ENCODE peak calls at places on chromosomes 12 and 14, in four cellular contexts. T, M, G and K are unnamed samples.

GRCh38 chr12:88844426-88844825 is 264.2 kb upstream of the KITLG start:
- DNase-seq in T (no peak), M (no peak), G (no peak), K (no peak)

GRCh38 chr14:73323889-73324535 is 86.7 kb downstream of the PAPLN start:
- DNase-seq in T (no peak), M (no peak), G (no peak), K (no peak)

GRCh38 chr14:24437020-24437735 is 5.4 kb downstream of the SDR39U1 start:
- DNase-seq in M (no peak), G (no peak), T (no peak), K (no peak)

GRCh38 chr14:106276326-106277267 is 750.2 kb downstream of the TMEM121 start:
- DNase-seq in T (no peak), G (no peak), M (no peak), K (no peak)

GRCh38 chr14:26934151-26934550 is 336.3 kb upstream of the NOVA1 start:
- DNase-seq in T (no peak), M (no peak), G (no peak), K (no peak)

GRCh38 chr14:37246427-37246829 is 48.7 kb downstream of the MIPOL1 start:
- DNase-seq in M (peak), G (no peak), T (peak), K (peak)

GRCh38 chr12:39824505-39825198 is 205.0 kb upstream of the ABCD2 start:
- DNase-seq in M (peak), T (peak), G (no peak), K (peak)

GRCh38 chr12:57793920-57794319 is 11.3 kb downstream of the TSFM start:
- DNase-seq in T (peak), G (no peak), M (peak), K (peak)

GRCh38 chr12:3342051-3342450 is 149.0 kb upstream of the PRMT8 start:
- DNase-seq in T (peak), G (no peak), M (peak), K (peak)

GRCh38 chr12:64010069-64010686 is 165.7 kb downstream of the SRGAP1 start:
- DNase-seq in M (no peak), T (peak), G (no peak), K (peak)

GRCh38 chr12:92503029-92503931 is 199.5 kb upstream of the PLEKHG7 start:
- DNase-seq in T (no peak), M (no peak), G (no peak), K (no peak)

GRCh38 chr14:72443991-72444431 is 449.9 kb downstream of the DPF3 start:
- DNase-seq in T (no peak), G (no peak), M (no peak), K (no peak)

GRCh38 chr12:82359115-82359478 is 768 bp downstream of the METTL25 start:
- DNase-seq in T (no peak), G (peak), M (peak), K (peak)

GRCh38 chr12:52585951-52586350 is 12.3 kb upstream of the KRT74 start:
- DNase-seq in M (no peak), T (no peak), G (no peak), K (no peak)

GRCh38 chr14:78135450-78135891 is 34.7 kb upstream of the NRXN3 start:
- DNase-seq in M (peak), G (no peak), T (no peak), K (peak)

GRCh38 chr14:52241102-52241793 is 26.2 kb upstream of the PTGDR start:
- DNase-seq in G (no peak), T (peak), M (peak), K (peak)

GRCh38 chr14:55609681-55610080 is 29.7 kb downstream of the KTN1 start:
- DNase-seq in M (no peak), T (peak), G (no peak), K (no peak)

GRCh38 chr12:53123578-53124351 is 20.5 kb downstream of the SOAT2 start:
- DNase-seq in G (no peak), M (peak), T (peak), K (peak)

GRCh38 chr12:92444763-92445162 is 258.0 kb upstream of the PLEKHG7 start:
- DNase-seq in G (no peak), M (no peak), T (no peak), K (no peak)

GRCh38 chr14:72544615-72545387 is 349.1 kb downstream of the DPF3 start:
- DNase-seq in G (no peak), M (no peak), T (no peak), K (no peak)

GRCh38 chr12:26848156-26848825 is 15.3 kb upstream of the ITPR2 start:
- DNase-seq in M (peak), G (no peak), T (peak), K (peak)

GRCh38 chr14:21494902-21495762 is 16.0 kb downstream of the METTL3 start:
- DNase-seq in M (no peak), T (peak), G (no peak), K (no peak)

GRCh38 chr12:16120027-16120426 is 157.5 kb downstream of the SLC15A5 start:
- DNase-seq in M (peak), T (no peak), G (no peak), K (peak)

GRCh38 chr14:89418452-89418851 is 1.4 kb upstream of the FOXN3 start:
- DNase-seq in T (no peak), M (no peak), G (no peak), K (no peak)

GRCh38 chr14:20343855-20344205 is 395 bp downstream of the PARP2 start:
- DNase-seq in G (no peak), M (peak), T (peak), K (peak)

GRCh38 chr14:35366048-35366428 is 38.5 kb downstream of the NFKBIA start:
- DNase-seq in M (no peak), T (peak), G (no peak), K (peak)

GRCh38 chr14:49586673-49587460 is 687 bp upstream of the RPS29 start:
- DNase-seq in G (no peak), M (peak), T (peak), K (peak)

GRCh38 chr12:4312251-4312650 is 8.8 kb upstream of the TIGAR start:
- DNase-seq in M (no peak), G (no peak), T (no peak), K (no peak)

GRCh38 chr12:48970702-48971334 is 717 bp downstream of the WNT10B start:
- DNase-seq in M (no peak), G (no peak), T (no peak), K (no peak)
- H3K4me3 ChIP-seq in M (peak), G (peak), T (no peak), K (no peak)

GRCh38 chr14:90599339-90599738 is 202.5 kb downstream of the CALM1 start:
- DNase-seq in G (no peak), T (no peak), M (no peak), K (no peak)

GRCh38 chr14:90600619-90601018 is 203.8 kb downstream of the CALM1 start:
- DNase-seq in T (no peak), G (no peak), M (no peak), K (no peak)

GRCh38 chr14:90601521-90601920 is 204.7 kb downstream of the CALM1 start:
- DNase-seq in M (no peak), T (no peak), G (no peak), K (no peak)

GRCh38 chr14:90597961-90598360 is 201.1 kb downstream of the CALM1 start:
- DNase-seq in T (no peak), M (no peak), G (no peak), K (no peak)

GRCh38 chr14:90599748-90600507 is 203.1 kb downstream of the CALM1 start:
- DNase-seq in M (peak), G (no peak), T (peak), K (peak)
- TF ChIP-seq CTCF in M (peak), G (no peak), T (peak), K (peak)

GRCh38 chr14:61471297-61471980 is 150.1 kb downstream of the PRKCH start:
- DNase-seq in G (no peak), T (no peak), M (no peak), K (no peak)
- H3K4me3 ChIP-seq in G (peak), T (peak), M (peak), K (no peak)

DNA sequence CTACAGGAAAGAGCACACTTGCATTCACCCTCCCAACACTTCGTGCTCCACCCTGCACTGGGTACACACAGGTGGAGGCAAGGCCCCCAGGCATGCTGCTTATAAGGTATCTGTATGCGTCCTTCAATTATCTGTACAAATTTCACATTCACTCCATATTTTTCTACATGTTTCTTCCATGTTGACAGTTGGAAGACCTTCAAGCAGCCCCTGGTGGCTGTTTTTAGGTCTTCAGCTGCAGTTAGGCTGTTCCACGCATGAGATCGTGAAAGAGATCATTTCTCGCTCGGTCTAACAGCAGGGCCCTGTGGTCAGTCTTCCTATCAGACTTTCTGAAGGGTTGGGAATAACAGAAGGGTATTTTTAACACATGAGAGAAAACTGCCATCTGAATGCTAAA is 47.1 kb downstream of the PLXNC1 start:
- DNase-seq in T (no peak), G (no peak), M (no peak), K (no peak)
- TF ChIP-seq CTCF in T (no peak), G (no peak), M (no peak), K (no peak)

GRCh38 chr12:48903982-48904411 is 21.3 kb downstream of the FKBP11 start:
- DNase-seq in M (peak), T (peak), G (peak), K (peak)
- H3K4me3 ChIP-seq in M (peak), T (peak), G (peak), K (peak)

GRCh38 chr12:103313894-103314293 is 181.9 kb downstream of the C12orf42 start:
- DNase-seq in M (peak), T (no peak), G (no peak), K (no peak)
- TF ChIP-seq CTCF in M (no peak), T (no peak), G (no peak), K (no peak)

GRCh38 chr14:101784631-101785030 is 23.1 kb downstream of the PPP2R5C start:
- DNase-seq in G (no peak), M (no peak), T (no peak), K (no peak)

GRCh38 chr14:101783260-101784016 is 21.9 kb downstream of the PPP2R5C start:
- DNase-seq in T (no peak), G (no peak), M (no peak), K (no peak)

GRCh38 chr14:101780390-101780789 is 18.9 kb downstream of the PPP2R5C start:
- DNase-seq in G (no peak), T (no peak), M (no peak), K (no peak)

GRCh38 chr14:101781240-101782061 is 19.9 kb downstream of the PPP2R5C start:
- DNase-seq in M (peak), G (no peak), T (no peak), K (no peak)

GRCh38 chr14:101780887-101781239 is 19.4 kb downstream of the PPP2R5C start:
- DNase-seq in T (no peak), G (no peak), M (peak), K (no peak)
- H3K4me3 ChIP-seq in T (no peak), G (peak), M (peak), K (no peak)

GRCh38 chr12:112468041-112468440 is 49.3 kb downstream of the PTPN11 start:
- DNase-seq in G (no peak), T (no peak), M (no peak), K (no peak)

GRCh38 chr12:112473056-112473455 is 54.3 kb downstream of the PTPN11 start:
- DNase-seq in M (peak), T (no peak), G (no peak), K (peak)
- TF ChIP-seq CTCF in M (no peak), T (no peak), G (no peak), K (peak)

DNA sequence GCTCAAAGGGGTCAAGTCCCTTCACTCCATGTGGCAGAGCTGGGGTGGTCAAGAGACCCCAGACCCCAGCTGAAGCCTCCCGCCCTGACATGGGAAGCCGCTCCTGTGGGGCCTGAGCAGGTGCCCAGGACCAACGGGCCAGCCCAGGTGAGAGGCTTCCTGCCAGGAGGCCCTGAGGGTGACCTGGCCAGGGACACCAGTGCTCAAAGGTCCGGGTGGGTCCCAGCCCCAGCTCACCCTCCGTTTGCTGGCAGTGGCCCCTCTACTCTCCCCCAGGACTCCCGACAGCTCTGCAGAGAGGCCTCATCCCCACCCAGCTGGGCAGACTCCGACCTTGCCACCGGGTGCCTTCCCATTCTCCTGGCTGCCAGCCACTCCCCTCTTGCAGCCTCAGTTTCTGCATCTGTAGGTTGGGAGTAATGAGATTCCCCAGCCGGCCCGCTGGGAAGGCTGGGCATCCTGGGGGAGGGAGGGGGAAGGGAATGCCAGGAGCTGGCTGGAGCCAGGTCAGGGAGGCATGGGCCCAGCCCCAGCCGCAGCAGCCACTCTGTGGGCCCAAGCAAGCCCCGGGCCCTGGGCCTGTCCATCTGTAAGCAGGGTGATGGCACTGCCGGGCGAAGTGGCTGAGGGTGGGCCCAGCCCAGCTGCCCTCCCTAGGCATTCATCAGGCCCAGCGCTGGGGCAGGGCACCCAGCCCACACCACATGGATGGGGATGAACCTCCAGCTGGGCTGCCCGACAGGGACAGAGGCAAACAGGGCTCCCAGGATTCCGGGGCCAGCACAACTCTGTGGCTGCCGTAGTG is 10.3 kb upstream of the INF2 start:
- DNase-seq in T (no peak), G (peak), M (no peak), K (no peak)
- H3K4me3 ChIP-seq in T (no peak), G (no peak), M (no peak), K (no peak)

DNA sequence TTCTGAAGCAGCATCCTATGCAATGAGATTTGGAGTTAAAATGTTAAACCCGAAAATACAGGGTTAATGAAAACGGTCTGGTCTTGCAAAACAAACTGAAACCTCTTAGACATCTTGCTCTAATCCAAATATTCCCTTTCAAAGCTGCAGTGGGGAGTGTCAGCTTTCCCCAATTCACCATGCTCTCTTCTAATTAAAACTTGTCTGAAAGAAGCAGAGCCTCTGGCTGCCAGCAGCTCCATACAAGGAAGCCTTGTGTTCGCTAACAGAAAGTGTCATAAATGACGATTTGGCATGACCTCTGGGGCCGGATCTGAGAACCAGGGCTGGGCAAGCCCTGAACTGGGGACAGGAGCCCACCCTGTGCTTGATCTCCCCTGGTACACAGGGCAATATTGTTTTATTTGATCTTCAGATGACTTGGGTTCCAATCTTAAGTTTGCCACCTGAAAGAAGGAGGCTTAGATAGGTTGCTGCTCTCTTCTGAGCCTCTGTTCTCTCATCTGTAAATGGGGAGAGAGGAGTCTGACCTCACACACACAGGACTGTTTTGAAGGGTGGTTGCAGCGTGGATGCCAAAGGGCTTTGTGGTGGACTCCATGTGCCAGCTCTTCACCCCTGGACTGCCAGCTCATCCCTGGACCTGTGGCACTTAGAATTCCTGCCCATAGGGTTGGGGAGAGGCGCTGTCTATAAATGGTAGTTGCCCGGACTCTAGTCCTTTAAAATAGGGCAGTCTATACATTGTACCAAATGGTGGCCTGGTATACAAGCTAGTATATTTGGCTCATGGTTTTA is 7.8 kb downstream of the KMT5A start:
- DNase-seq in G (no peak), M (no peak), T (no peak), K (no peak)
- TF ChIP-seq CTCF in G (no peak), M (no peak), T (no peak), K (no peak)